ENCODE peak calls at places on chromosomes 11 and 22, in four cellular contexts. One of them, this sample, is unnamed.

GRCh38 chr22:28398355-28398754 is 281.3 kb downstream of the TTC28 start:
- DNase-seq in right lobe of liver: no peak
- DNase-seq in psoas muscle: no peak
- DNase-seq in upper lobe of right lung: no peak
- DNase-seq in this sample: no peak

GRCh38 chr22:44024288-44024908 is at the start of gene PARVB:
- DNase-seq in psoas muscle: peak; percentile 47
- DNase-seq in upper lobe of right lung: peak; percentile 70
- DNase-seq in right lobe of liver: peak; percentile 75
- DNase-seq in this sample: no peak

GRCh38 chr22:22753526-22754267 is 109.3 kb downstream of the GGTLC2 start:
- DNase-seq in right lobe of liver: peak; percentile 70
- DNase-seq in psoas muscle: peak; percentile 31
- DNase-seq in upper lobe of right lung: no peak
- DNase-seq in this sample: peak; percentile 12

GRCh38 chr11:72591023-72591422 is 83.2 kb downstream of the PDE2A start:
- DNase-seq in right lobe of liver: no peak
- DNase-seq in upper lobe of right lung: no peak
- DNase-seq in psoas muscle: no peak
- DNase-seq in this sample: no peak

GRCh38 chr11:117842131-117842941 is 17.8 kb upstream of the FXYD2 start:
- DNase-seq in psoas muscle: no peak
- DNase-seq in right lobe of liver: peak; percentile 44
- DNase-seq in upper lobe of right lung: peak; percentile 63
- DNase-seq in this sample: no peak

GRCh38 chr22:31241200-31241599 is 29.1 kb downstream of the LIMK2 start:
- DNase-seq in psoas muscle: no peak
- DNase-seq in upper lobe of right lung: no peak
- DNase-seq in right lobe of liver: no peak
- DNase-seq in this sample: peak; percentile 41

GRCh38 chr11:107215006-107215405 is 196.7 kb upstream of the GUCY1A2 start:
- DNase-seq in right lobe of liver: no peak
- DNase-seq in psoas muscle: no peak
- DNase-seq in upper lobe of right lung: no peak
- DNase-seq in this sample: no peak

GRCh38 chr22:44648821-44649566 is 53.0 kb upstream of the PRR5 start:
- DNase-seq in upper lobe of right lung: peak; percentile 46
- DNase-seq in psoas muscle: peak; percentile 54
- DNase-seq in right lobe of liver: peak; percentile 52
- DNase-seq in this sample: peak; percentile 6

GRCh38 chr11:8908099-8908498 is 2.9 kb upstream of the AKIP1 start:
- DNase-seq in right lobe of liver: no peak
- DNase-seq in psoas muscle: no peak
- DNase-seq in upper lobe of right lung: no peak
- DNase-seq in this sample: no peak

GRCh38 chr11:79440451-79441158 is at the start of gene TENM4:
- DNase-seq in upper lobe of right lung: peak; percentile 70
- DNase-seq in psoas muscle: peak; percentile 62
- DNase-seq in right lobe of liver: peak; percentile 57
- DNase-seq in this sample: no peak

GRCh38 chr22:20568502-20569058 is 61.2 kb downstream of the MED15 start:
- DNase-seq in psoas muscle: no peak
- DNase-seq in upper lobe of right lung: no peak
- DNase-seq in right lobe of liver: peak; percentile 43
- DNase-seq in this sample: no peak

GRCh38 chr11:793556-793955 is 3.7 kb upstream of the CEND1 start:
- DNase-seq in upper lobe of right lung: no peak
- DNase-seq in psoas muscle: no peak
- DNase-seq in right lobe of liver: no peak
- DNase-seq in this sample: no peak

GRCh38 chr11:61011950-61012830 is 40.7 kb downstream of the CD6 start:
- DNase-seq in psoas muscle: no peak
- DNase-seq in upper lobe of right lung: no peak
- DNase-seq in right lobe of liver: no peak
- DNase-seq in this sample: peak; percentile 63

GRCh38 chr11:107736546-107736945 is 24.7 kb upstream of the SLN start:
- DNase-seq in upper lobe of right lung: no peak
- DNase-seq in psoas muscle: no peak
- DNase-seq in right lobe of liver: no peak
- DNase-seq in this sample: no peak

GRCh38 chr22:46649176-46650077 is 29.2 kb downstream of the GRAMD4 start:
- DNase-seq in psoas muscle: no peak
- DNase-seq in right lobe of liver: no peak
- DNase-seq in upper lobe of right lung: no peak
- DNase-seq in this sample: peak; percentile 15

GRCh38 chr22:37633693-37634504 is 5.6 kb upstream of the SH3BP1 start:
- DNase-seq in right lobe of liver: peak; percentile 88
- DNase-seq in psoas muscle: peak; percentile 90
- DNase-seq in upper lobe of right lung: peak; percentile 90
- DNase-seq in this sample: peak; percentile 76

GRCh38 chr22:22520667-22521602 is 865 bp upstream of the ZNF280A start:
- DNase-seq in right lobe of liver: no peak
- DNase-seq in upper lobe of right lung: no peak
- DNase-seq in psoas muscle: no peak
- DNase-seq in this sample: no peak

GRCh38 chr11:69213315-69213714 is 57.6 kb downstream of the SMIM38 start:
- DNase-seq in psoas muscle: no peak
- DNase-seq in upper lobe of right lung: no peak
- DNase-seq in right lobe of liver: no peak
- DNase-seq in this sample: no peak

GRCh38 chr22:19879248-19879575 is 24.5 kb upstream of the GNB1L start:
- DNase-seq in psoas muscle: no peak
- DNase-seq in right lobe of liver: peak; percentile 46
- DNase-seq in upper lobe of right lung: peak; percentile 48
- DNase-seq in this sample: no peak

GRCh38 chr11:33268945-33269567 is 11.9 kb downstream of the HIPK3 start:
- DNase-seq in psoas muscle: no peak
- DNase-seq in upper lobe of right lung: no peak
- DNase-seq in right lobe of liver: no peak
- DNase-seq in this sample: no peak

GRCh38 chr11:8768625-8769333 is 86.2 kb downstream of the RPL27A start:
- DNase-seq in psoas muscle: peak; percentile 34
- DNase-seq in right lobe of liver: no peak
- DNase-seq in upper lobe of right lung: no peak
- DNase-seq in this sample: peak; percentile 61

GRCh38 chr11:131867457-131868257 is 497.2 kb downstream of the NTM start:
- DNase-seq in psoas muscle: peak; percentile 53
- DNase-seq in right lobe of liver: peak; percentile 64
- DNase-seq in upper lobe of right lung: no peak
- DNase-seq in this sample: peak; percentile 91

GRCh38 chr22:32048069-32048468 is 5.0 kb downstream of the SLC5A1 start:
- DNase-seq in psoas muscle: no peak
- DNase-seq in upper lobe of right lung: no peak
- DNase-seq in right lobe of liver: no peak
- DNase-seq in this sample: no peak

GRCh38 chr22:32602154-32602553 is 127.5 kb downstream of the FBXO7 start:
- DNase-seq in upper lobe of right lung: no peak
- DNase-seq in right lobe of liver: no peak
- DNase-seq in psoas muscle: no peak
- DNase-seq in this sample: no peak

GRCh38 chr22:22037229-22037628 is 54.6 kb upstream of the TOP3B start:
- DNase-seq in right lobe of liver: no peak
- DNase-seq in upper lobe of right lung: no peak
- DNase-seq in psoas muscle: no peak
- DNase-seq in this sample: no peak

GRCh38 chr22:35719212-35719869 is 1.7 kb downstream of the APOL5 start:
- DNase-seq in psoas muscle: no peak
- DNase-seq in upper lobe of right lung: no peak
- DNase-seq in right lobe of liver: no peak
- DNase-seq in this sample: no peak

GRCh38 chr22:39300198-39300830 is 19.1 kb downstream of the RPL3 start:
- DNase-seq in right lobe of liver: no peak
- DNase-seq in psoas muscle: no peak
- DNase-seq in upper lobe of right lung: peak; percentile 77
- DNase-seq in this sample: no peak
- H3K4me3 ChIP-seq in right lobe of liver: no peak overlapping the region
- H3K4me3 ChIP-seq in psoas muscle: peak overlapping the region; percentile 25
- H3K4me3 ChIP-seq in upper lobe of right lung: peak overlapping the region; percentile 16
- H3K4me3 ChIP-seq in this sample: no peak overlapping the region

GRCh38 chr11:62856333-62856910 is 17.0 kb upstream of the WDR74 start:
- DNase-seq in right lobe of liver: no peak
- DNase-seq in upper lobe of right lung: no peak
- DNase-seq in psoas muscle: no peak
- DNase-seq in this sample: no peak
- H3K27ac ChIP-seq in right lobe of liver: peak overlapping the region; percentile 28
- H3K27ac ChIP-seq in upper lobe of right lung: peak overlapping the region; percentile 87
- H3K27ac ChIP-seq in psoas muscle: peak overlapping the region; percentile 89
- H3K27ac ChIP-seq in this sample: peak overlapping the region; percentile 77

DNA sequence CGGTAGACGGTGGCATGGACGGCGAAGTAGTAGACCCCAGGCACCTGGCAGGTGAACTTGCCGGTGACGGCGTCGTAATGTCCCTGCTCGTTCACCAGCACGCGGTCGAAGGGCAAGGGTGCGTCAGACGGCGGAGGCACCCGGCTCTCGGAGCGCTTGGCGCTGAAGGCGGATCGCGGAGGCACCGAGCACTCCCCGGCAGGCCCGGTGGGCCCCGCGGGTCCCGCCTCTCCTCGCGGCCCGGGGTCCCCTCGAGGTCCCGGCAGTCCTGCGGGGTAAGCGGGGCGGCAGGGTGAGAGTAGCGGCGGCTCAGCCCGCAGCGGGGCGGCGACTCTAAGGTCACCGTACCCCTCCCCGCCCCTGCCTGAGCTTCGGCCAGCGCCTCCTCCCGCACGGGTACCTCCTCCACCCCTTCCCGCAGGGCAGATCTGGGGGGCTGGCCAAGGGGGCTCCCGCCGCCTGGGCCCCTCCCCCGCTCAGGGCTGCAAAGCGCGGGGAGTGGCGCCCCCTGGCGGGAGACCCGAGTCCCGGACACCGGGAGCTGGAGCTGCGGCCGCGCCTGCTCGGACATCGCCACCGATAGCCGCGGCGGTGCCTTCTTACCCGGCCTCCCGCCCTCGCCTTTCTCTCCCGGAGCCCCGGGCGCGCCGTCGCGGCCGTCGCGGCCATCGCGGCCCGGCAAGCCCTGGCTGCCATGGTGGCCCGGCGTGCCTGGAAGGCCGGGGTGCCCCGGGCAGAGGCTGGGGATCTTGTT is 925 bp downstream of the C1QTNF5 start:
- DNase-seq in psoas muscle: peak; percentile 85
- DNase-seq in right lobe of liver: peak; percentile 81
- DNase-seq in upper lobe of right lung: peak; percentile 89
- DNase-seq in this sample: no peak
- H3K4me3 ChIP-seq in psoas muscle: peak overlapping the region; percentile 76
- H3K4me3 ChIP-seq in right lobe of liver: peak overlapping the region; percentile 45
- H3K4me3 ChIP-seq in upper lobe of right lung: peak overlapping the region; percentile 54
- H3K4me3 ChIP-seq in this sample: peak overlapping the region; percentile 42

GRCh38 chr22:42073568-42074152 is 388 bp upstream of the PHETA2 start:
- DNase-seq in upper lobe of right lung: no peak
- DNase-seq in psoas muscle: no peak
- DNase-seq in right lobe of liver: no peak
- DNase-seq in this sample: no peak
- H3K27ac ChIP-seq in upper lobe of right lung: peak overlapping the region; percentile 90
- H3K27ac ChIP-seq in psoas muscle: peak overlapping the region; percentile 79
- H3K27ac ChIP-seq in right lobe of liver: peak overlapping the region; percentile 56
- H3K27ac ChIP-seq in this sample: peak overlapping the region; percentile 73

GRCh38 chr11:34345991-34346480 is 11.8 kb downstream of the ABTB2 start:
- DNase-seq in psoas muscle: peak; percentile 53
- DNase-seq in upper lobe of right lung: no peak
- DNase-seq in right lobe of liver: no peak
- DNase-seq in this sample: peak; percentile 65
- H3K4me3 ChIP-seq in psoas muscle: peak overlapping the region; percentile 35
- H3K4me3 ChIP-seq in upper lobe of right lung: no peak overlapping the region
- H3K4me3 ChIP-seq in right lobe of liver: no peak overlapping the region
- H3K4me3 ChIP-seq in this sample: no peak overlapping the region

GRCh38 chr11:45846974-45847907 is at the start of gene CRY2:
- DNase-seq in psoas muscle: peak; percentile 99
- DNase-seq in right lobe of liver: peak; percentile 99
- DNase-seq in upper lobe of right lung: peak; percentile 100
- DNase-seq in this sample: peak; percentile 98
- H3K27ac ChIP-seq in psoas muscle: peak within 1 kb of the TSS; percentile 96
- H3K27ac ChIP-seq in right lobe of liver: peak within 1 kb of the TSS; percentile 93
- H3K27ac ChIP-seq in upper lobe of right lung: peak within 1 kb of the TSS; percentile 99
- H3K27ac ChIP-seq in this sample: peak within 1 kb of the TSS; percentile 94

GRCh38 chr22:24240381-24240780 is 4.5 kb downstream of the GGT5 start:
- DNase-seq in upper lobe of right lung: no peak
- DNase-seq in psoas muscle: no peak
- DNase-seq in right lobe of liver: no peak
- DNase-seq in this sample: no peak
- H3K4me3 ChIP-seq in upper lobe of right lung: no peak overlapping the region
- H3K4me3 ChIP-seq in psoas muscle: no peak overlapping the region
- H3K4me3 ChIP-seq in right lobe of liver: no peak overlapping the region
- H3K4me3 ChIP-seq in this sample: no peak overlapping the region

DNA sequence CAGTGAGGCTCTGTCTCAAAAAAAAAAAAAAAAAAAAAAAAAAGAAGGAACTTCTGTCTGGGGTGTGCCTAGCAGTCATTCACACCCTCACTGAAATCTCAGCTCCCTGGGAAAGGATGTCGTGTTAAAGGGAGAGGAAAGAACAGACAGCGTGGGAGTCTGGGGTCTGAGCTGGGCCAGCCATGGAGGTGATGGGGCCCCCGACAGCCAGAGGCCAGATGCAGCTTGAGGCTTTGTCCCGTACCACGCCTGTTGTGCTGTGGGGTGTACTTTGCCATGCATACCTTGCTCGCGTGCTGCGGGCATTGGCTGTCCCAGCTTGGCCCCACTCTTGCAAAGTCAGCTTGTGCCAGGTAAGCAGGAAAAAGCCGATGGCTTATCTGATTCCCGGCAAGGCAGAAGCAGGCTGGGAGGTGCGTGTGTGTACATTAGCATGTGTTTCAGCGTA is 4.6 kb downstream of the SYT12 start:
- DNase-seq in right lobe of liver: peak; percentile 81
- DNase-seq in psoas muscle: no peak
- DNase-seq in upper lobe of right lung: no peak
- DNase-seq in this sample: no peak
- H3K27ac ChIP-seq in right lobe of liver: peak overlapping the region; percentile 52
- H3K27ac ChIP-seq in psoas muscle: no peak overlapping the region
- H3K27ac ChIP-seq in upper lobe of right lung: no peak overlapping the region
- H3K27ac ChIP-seq in this sample: no peak overlapping the region

DNA sequence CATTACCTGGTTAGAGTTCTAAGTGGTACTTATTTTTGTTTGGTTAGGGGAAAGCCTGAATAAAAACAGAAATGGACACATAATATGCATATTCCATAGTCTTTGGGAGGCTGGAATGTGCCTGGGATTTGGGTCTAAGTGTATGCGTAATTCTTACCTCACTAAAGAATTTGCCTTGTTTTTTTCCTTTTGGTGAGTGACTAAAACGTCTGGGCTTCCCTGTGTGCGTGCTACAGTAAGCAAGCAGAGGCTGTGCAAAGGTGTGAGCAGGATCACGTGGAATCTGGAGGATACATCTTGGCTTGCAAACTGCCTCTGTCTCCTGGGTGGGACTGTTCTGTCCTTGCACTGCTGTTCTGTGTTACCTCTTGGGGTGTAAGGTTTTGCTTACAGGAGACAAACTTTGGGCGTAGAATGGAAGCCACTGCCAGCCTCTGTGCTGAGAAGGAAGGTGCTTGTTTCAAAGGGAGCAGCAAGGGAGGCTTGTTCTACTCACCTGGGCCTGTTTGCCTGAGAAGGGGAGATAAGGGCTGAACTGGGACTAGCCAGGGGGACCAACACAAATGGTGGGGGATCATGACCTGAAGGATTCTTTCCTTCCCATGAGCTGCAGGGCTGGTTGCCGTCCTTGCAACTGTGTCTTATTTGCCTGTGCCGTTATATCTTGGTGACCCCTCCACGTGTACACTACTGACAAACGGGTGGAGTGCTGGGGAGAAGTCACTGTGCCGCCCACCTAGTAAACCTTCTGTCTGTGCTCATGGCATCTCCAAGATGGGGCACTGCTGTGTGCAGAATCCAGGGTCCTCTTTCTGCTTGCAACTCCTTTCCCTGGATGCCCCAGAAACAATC is 4.5 kb downstream of the NEAT1 start:
- DNase-seq in psoas muscle: peak; percentile 39
- DNase-seq in upper lobe of right lung: peak; percentile 70
- DNase-seq in right lobe of liver: peak; percentile 75
- DNase-seq in this sample: peak; percentile 61
- H3K4me3 ChIP-seq in psoas muscle: peak overlapping the region; percentile 86
- H3K4me3 ChIP-seq in upper lobe of right lung: peak overlapping the region; percentile 98
- H3K4me3 ChIP-seq in right lobe of liver: peak overlapping the region; percentile 87
- H3K4me3 ChIP-seq in this sample: peak overlapping the region; percentile 96